ENCODE peak calls at places on chromosomes 2 and 18, in seven cellular contexts. V, E, F, W, S, Z and B are unnamed samples.

GRCh38 chr2:79776461-79777146 is 263.8 kb downstream of the CTNNA2 start:
- DNase-seq in W (no peak), Z (no peak), S (no peak), E (no peak), F (no peak), V (no peak), B (no peak)

GRCh38 chr2:71452565-71452964 is 796 bp upstream of the DYSF start:
- DNase-seq in S (no peak), Z (no peak), F (no peak), W (no peak), V (peak; percentile 70), E (peak; percentile 63), B (peak; percentile 79)

GRCh38 chr2:196176142-196176738 is 4.9 kb upstream of the STK17B start:
- DNase-seq in F (no peak), E (no peak), Z (peak; percentile 85), S (peak; percentile 74), V (no peak), W (peak; percentile 59), B (no peak)

GRCh38 chr2:23801396-23801795 is 125.5 kb downstream of the ATAD2B start:
- DNase-seq in E (no peak), V (no peak), Z (no peak), W (no peak), S (no peak), F (no peak), B (peak; percentile 48)

GRCh38 chr2:74985983-74986382 is 27.5 kb downstream of the POLE4 start:
- DNase-seq in E (no peak), F (no peak), S (no peak), Z (no peak), W (no peak), V (no peak), B (no peak)

GRCh38 chr2:174844295-174844708 is 80.0 kb upstream of the CHRNA1 start:
- DNase-seq in E (no peak), S (no peak), Z (no peak), F (no peak), W (peak; percentile 15), V (no peak), B (no peak)

GRCh38 chr2:217183471-217183870 is 323.6 kb upstream of the TNP1 start:
- DNase-seq in F (no peak), E (no peak), W (no peak), S (no peak), V (no peak), Z (no peak), B (no peak)

GRCh38 chr2:202084265-202084664 is 11.2 kb downstream of the KIAA2012 start:
- DNase-seq in F (no peak), E (peak; percentile 70), V (no peak), W (no peak), S (no peak), Z (no peak), B (no peak)

GRCh38 chr18:318791-319291 is 51.0 kb upstream of the THOC1 start:
- DNase-seq in E (no peak), S (no peak), W (no peak), V (no peak), Z (no peak), F (no peak), B (no peak)

GRCh38 chr2:219476605-219477578 is 21.8 kb upstream of the GMPPA start:
- DNase-seq in F (no peak), S (no peak), E (no peak), Z (no peak), W (no peak), V (no peak), B (no peak)

GRCh38 chr2:283996-284794 is 3.7 kb downstream of the ALKAL2 start:
- DNase-seq in E (no peak), F (no peak), S (no peak), V (peak; percentile 15), W (no peak), Z (no peak), B (no peak)

GRCh38 chr2:19793132-19793750 is 108.5 kb downstream of the TTC32 start:
- DNase-seq in W (no peak), V (no peak), F (no peak), E (no peak), Z (no peak), S (no peak), B (no peak)

GRCh38 chr2:217951521-217952247 is 51.1 kb downstream of the TNS1 start:
- DNase-seq in E (no peak), Z (no peak), S (no peak), F (no peak), W (no peak), V (no peak), B (no peak)

GRCh38 chr18:45730832-45731545 is 7.0 kb downstream of the SLC14A1 start:
- DNase-seq in W (no peak), V (peak; percentile 55), F (no peak), E (no peak), S (no peak), Z (no peak), B (no peak)

GRCh38 chr18:10504723-10505122 is 21.1 kb upstream of the NAPG start:
- DNase-seq in F (no peak), S (no peak), V (no peak), W (no peak), E (no peak), Z (no peak), B (no peak)

GRCh38 chr2:166653185-166653813 is 159.2 kb upstream of the SCN7A start:
- DNase-seq in S (no peak), V (peak; percentile 75), Z (no peak), W (no peak), F (peak; percentile 55), E (peak; percentile 61), B (no peak)

GRCh38 chr2:191051825-191052778 is 38.1 kb upstream of the STAT1 start:
- DNase-seq in S (no peak), E (peak; percentile 71), F (peak; percentile 6), Z (no peak), W (no peak), V (peak; percentile 57), B (peak; percentile 59)

GRCh38 chr2:68653538-68653982 is 10.2 kb downstream of the PROKR1 start:
- DNase-seq in F (no peak), V (peak; percentile 88), E (no peak), W (peak; percentile 45), Z (no peak), S (peak; percentile 25), B (peak; percentile 89)

GRCh38 chr2:45497355-45497754 is 113.7 kb downstream of the SRBD1 start:
- DNase-seq in V (no peak), E (no peak), S (no peak), Z (no peak), W (peak; percentile 42), F (no peak), B (no peak)

GRCh38 chr2:50749226-50749625 is 282.7 kb downstream of the NRXN1 start:
- DNase-seq in W (no peak), V (no peak), S (no peak), Z (no peak), F (no peak), E (no peak), B (no peak)

GRCh38 chr2:28637648-28638047 is 114.0 kb upstream of the PPP1CB start:
- DNase-seq in F (no peak), W (no peak), E (no peak), V (no peak), S (no peak), Z (no peak), B (no peak)

GRCh38 chr2:88724643-88725332 is 33.3 kb downstream of the RPIA start:
- DNase-seq in V (no peak), W (no peak), S (no peak), F (no peak), E (no peak), Z (no peak), B (no peak)

GRCh38 chr2:73700661-73701447 is 36.3 kb downstream of the TPRKB start:
- DNase-seq in F (no peak), W (no peak), S (no peak), E (no peak), Z (no peak), V (no peak), B (no peak)

GRCh38 chr2:55056024-55056521 is 5.8 kb upstream of the RTN4 start:
- DNase-seq in W (no peak), E (no peak), S (no peak), Z (no peak), V (peak; percentile 63), F (no peak), B (peak; percentile 21)